ENCODE peak calls at places on chromosomes 6 and 20, in eight cellular contexts. Z is stomach, A is ovary, F is vagina, R is body of pancreas, H is HCT116, W is heart left ventricle, U is tibial nerve. X is an unnamed sample.

GRCh38 chr20:24502184-24502583 is 32.8 kb downstream of the SYNDIG1 start:
- DNase-seq in Z (no peak), A (no peak), F (peak), R (peak), H (no peak), W (no peak), U (no peak), X (no peak)

GRCh38 chr6:170086639-170087420 is 204.0 kb downstream of the DLL1 start:
- DNase-seq in Z (peak), A (no peak), F (no peak), R (peak), H (no peak), W (peak), U (no peak), X (no peak)

GRCh38 chr6:127833336-127833735 is 67.5 kb downstream of the THEMIS start:
- DNase-seq in Z (no peak), A (no peak), F (no peak), R (no peak), H (no peak), W (no peak), U (no peak), X (no peak)

GRCh38 chr20:8291200-8291599 is 159.1 kb downstream of the PLCB1 start:
- DNase-seq in Z (no peak), A (no peak), F (no peak), R (no peak), H (no peak), W (no peak), U (no peak), X (no peak)

GRCh38 chr20:50680106-50680960 is 11.0 kb downstream of the RIPOR3 start:
- DNase-seq in Z (peak), A (peak), F (no peak), R (peak), H (no peak), W (no peak), U (peak), X (peak)

GRCh38 chr20:37395411-37395800 is 49.5 kb downstream of the SRC start:
- DNase-seq in Z (no peak), A (no peak), F (no peak), R (no peak), H (no peak), W (no peak), U (no peak), X (peak)

GRCh38 chr20:62658593-62659159 is 16.4 kb downstream of the SLCO4A1 start:
- DNase-seq in Z (no peak), A (peak), F (no peak), R (no peak), H (no peak), W (no peak), U (no peak), X (no peak)

GRCh38 chr20:48794360-48794759 is 33.4 kb downstream of the PREX1 start:
- DNase-seq in Z (no peak), A (no peak), F (no peak), R (no peak), H (no peak), W (no peak), U (no peak), X (no peak)

GRCh38 chr6:84801250-84801649 is 36.9 kb upstream of the TBX18 start:
- DNase-seq in Z (no peak), A (no peak), F (no peak), R (no peak), H (no peak), W (no peak), U (no peak), X (no peak)

GRCh38 chr6:169249057-169249456 is 4.6 kb downstream of the THBS2 start:
- DNase-seq in Z (peak), A (no peak), F (no peak), R (no peak), H (no peak), W (peak), U (no peak), X (no peak)

GRCh38 chr6:170102038-170102437 is 188.8 kb downstream of the DLL1 start:
- DNase-seq in Z (peak), A (no peak), F (peak), R (peak), H (no peak), W (peak), U (no peak), X (peak)

GRCh38 chr6:3383525-3383924 is 73.3 kb downstream of the SLC22A23 start:
- DNase-seq in Z (peak), A (no peak), F (no peak), R (peak), H (peak), W (no peak), U (no peak), X (no peak)

GRCh38 chr6:11225990-11226389 is 6.5 kb downstream of the NEDD9 start:
- DNase-seq in Z (no peak), A (no peak), F (no peak), R (no peak), H (no peak), W (no peak), U (no peak), X (no peak)

GRCh38 chr6:11223296-11223695 is 9.2 kb downstream of the NEDD9 start:
- DNase-seq in Z (no peak), A (no peak), F (no peak), R (no peak), H (no peak), W (no peak), U (no peak), X (no peak)

GRCh38 chr6:11224966-11225463 is 7.5 kb downstream of the NEDD9 start:
- DNase-seq in Z (no peak), A (no peak), F (no peak), R (no peak), H (no peak), W (no peak), U (no peak), X (no peak)

GRCh38 chr6:11222385-11223277 is 9.8 kb downstream of the NEDD9 start:
- DNase-seq in Z (no peak), A (no peak), F (no peak), R (no peak), H (no peak), W (no peak), U (no peak), X (no peak)

DNA sequence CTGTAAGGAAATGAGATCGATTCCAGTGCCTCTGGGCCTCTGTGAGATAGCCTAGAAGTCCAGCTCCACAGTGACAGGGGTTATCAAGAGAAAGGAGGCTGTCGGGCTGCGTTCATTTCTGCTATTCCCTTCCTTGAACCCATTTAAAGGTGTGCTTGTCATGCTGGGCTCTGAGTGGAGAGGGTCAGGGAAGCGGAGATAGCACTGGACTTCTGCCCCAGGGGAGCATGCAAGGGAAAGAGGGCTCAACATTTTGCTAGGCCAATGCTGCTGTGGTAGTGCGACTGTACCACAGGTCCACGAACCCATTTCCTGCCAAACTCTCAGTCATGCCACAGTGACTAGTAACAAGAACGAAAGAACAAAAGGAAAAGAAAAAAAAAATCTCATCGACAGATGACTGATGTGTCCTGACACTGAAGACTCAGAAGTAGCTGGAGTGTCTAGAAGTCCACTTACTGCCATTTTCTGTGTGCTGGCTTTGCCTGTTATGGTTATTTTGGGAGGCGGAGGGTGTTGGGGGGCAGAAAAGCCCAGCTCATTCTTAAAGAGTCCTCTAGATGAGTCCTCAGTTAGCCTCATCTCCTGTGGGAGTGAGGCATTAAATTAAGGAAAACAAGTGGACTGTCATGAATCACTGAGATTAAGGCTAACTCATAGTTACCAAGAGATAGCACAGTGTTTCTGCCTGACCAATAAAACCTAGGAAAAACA is 8.1 kb downstream of the NEDD9 start:
- DNase-seq in Z (no peak), A (no peak), F (no peak), R (no peak), H (no peak), W (no peak), U (no peak), X (no peak)
- TF ChIP-seq POLR2A in Z (no peak), A (no peak), F (no peak), R (no peak), H (no peak), W (no peak), U (no peak), X (no peak)

DNA sequence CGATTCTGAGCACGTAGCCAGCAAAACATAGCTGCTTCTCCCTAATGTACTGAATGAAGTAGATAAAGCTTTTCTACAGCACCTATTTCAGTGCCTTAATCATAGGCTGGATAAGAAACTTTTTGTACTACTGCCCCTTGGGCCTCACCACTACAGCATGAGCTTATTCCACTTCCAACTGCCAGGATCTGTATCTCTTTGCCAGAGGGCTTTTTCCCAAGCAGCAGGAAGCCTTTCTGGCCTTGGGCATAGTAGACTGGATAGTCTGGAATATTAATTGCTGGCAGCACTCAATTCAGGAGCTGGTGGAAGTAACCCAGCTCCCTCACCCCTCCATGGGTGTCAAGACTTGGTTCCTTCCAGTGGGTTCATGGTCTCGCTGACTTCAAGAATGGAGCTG is 43.6 kb downstream of the ANKEF1 start:
- DNase-seq in Z (peak), A (no peak), F (no peak), R (peak), H (no peak), W (no peak), U (no peak), X (no peak)
- H3K27ac ChIP-seq in Z (peak), A (no peak), F (peak), R (peak), H (no peak), W (peak), U (peak), X (no peak)

GRCh38 chr6:130010387-130010786 is 8.0 kb upstream of the L3MBTL3 start:
- DNase-seq in Z (no peak), A (no peak), F (no peak), R (no peak), H (no peak), W (no peak), U (no peak), X (no peak)

GRCh38 chr6:130009148-130009547 is 9.2 kb upstream of the L3MBTL3 start:
- DNase-seq in Z (no peak), A (no peak), F (no peak), R (no peak), H (no peak), W (no peak), U (no peak), X (no peak)

GRCh38 chr6:130012728-130013127 is 5.7 kb upstream of the L3MBTL3 start:
- DNase-seq in Z (no peak), A (no peak), F (no peak), R (no peak), H (no peak), W (no peak), U (no peak), X (no peak)

DNA sequence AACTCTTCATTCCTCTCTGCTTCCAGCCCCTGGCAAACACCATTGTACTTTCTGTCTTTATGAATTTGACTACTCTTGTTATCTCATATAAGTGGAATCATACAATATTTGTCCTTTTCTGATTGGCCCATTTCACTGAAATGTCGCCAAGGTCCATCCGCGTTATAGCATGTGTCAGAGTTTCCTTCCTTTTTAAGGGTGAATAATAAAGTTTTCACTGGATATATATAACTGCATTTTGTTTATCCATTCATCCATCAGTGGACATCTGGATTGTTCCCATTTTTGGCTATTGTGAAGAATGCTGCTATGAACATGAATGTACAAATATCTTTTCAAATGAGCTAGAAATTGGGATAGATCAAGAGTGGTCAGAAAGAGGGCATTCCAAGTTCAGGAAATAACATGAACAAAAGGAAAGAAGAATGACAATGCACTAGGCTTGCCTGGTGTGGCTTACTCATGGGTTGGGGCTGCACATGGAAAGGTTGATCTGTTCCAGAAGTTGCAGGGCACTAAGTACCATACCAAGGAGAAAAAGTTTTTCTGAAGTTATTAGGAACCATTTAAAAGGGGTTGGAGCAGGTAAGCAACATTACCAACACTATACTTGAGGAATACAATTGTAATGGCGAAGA is 10.0 kb upstream of the L3MBTL3 start:
- DNase-seq in Z (no peak), A (no peak), F (no peak), R (no peak), H (no peak), W (no peak), U (no peak), X (no peak)
- TF ChIP-seq POLR2A in Z (no peak), A (no peak), F (no peak), R (no peak), H (no peak), W (no peak), U (no peak), X (no peak)

GRCh38 chr6:15305909-15306308 is 60.0 kb downstream of the JARID2 start:
- DNase-seq in Z (no peak), A (no peak), F (no peak), R (no peak), H (no peak), W (no peak), U (no peak), X (no peak)

GRCh38 chr6:15309611-15310283 is 63.9 kb downstream of the JARID2 start:
- DNase-seq in Z (no peak), A (no peak), F (no peak), R (no peak), H (no peak), W (no peak), U (no peak), X (no peak)

GRCh38 chr6:15305496-15305895 is 59.6 kb downstream of the JARID2 start:
- DNase-seq in Z (no peak), A (no peak), F (no peak), R (no peak), H (no peak), W (no peak), U (no peak), X (no peak)

GRCh38 chr6:15310680-15311079 is 64.8 kb downstream of the JARID2 start:
- DNase-seq in Z (no peak), A (no peak), F (no peak), R (no peak), H (no peak), W (no peak), U (no peak), X (no peak)

DNA sequence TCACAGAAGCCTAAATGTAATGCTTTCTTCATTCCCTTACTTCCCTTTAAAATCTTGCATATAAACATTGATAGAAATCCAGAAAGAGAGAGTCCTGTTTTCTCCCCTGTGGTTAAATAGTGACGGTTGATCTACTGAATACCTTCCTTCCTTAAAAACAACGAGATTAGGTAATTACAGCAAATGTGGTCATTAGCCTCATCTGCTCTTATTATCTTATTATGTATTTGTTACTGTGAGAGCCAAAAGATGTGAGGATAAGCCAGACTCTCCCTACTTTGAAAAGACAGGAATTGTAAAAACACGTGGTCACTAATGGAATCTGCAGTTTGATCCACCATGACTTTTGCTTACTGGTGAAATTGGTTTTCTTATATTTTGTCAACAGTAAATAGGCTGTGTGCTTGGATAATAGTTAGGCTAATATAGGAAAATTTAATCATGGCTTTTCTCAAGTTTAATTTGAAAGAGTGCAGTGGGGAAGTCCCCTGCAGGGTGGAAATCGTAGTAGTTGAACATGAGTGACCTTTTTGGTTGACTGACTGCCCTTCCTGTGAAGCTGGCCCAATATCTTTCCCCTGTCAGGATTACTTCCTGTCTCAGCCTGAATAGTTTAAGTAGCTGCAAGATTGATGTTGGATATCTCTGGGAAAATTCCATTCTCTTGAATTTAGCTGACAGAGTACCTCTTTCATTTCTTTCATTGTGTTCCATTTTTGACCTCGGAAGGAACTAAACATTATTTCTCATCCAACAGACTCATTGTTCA is 62.8 kb downstream of the JARID2 start:
- DNase-seq in Z (no peak), A (no peak), F (no peak), R (no peak), H (no peak), W (no peak), U (no peak), X (no peak)
- H3K27ac ChIP-seq in Z (no peak), A (no peak), F (no peak), R (no peak), H (no peak), W (no peak), U (peak), X (no peak)

DNA sequence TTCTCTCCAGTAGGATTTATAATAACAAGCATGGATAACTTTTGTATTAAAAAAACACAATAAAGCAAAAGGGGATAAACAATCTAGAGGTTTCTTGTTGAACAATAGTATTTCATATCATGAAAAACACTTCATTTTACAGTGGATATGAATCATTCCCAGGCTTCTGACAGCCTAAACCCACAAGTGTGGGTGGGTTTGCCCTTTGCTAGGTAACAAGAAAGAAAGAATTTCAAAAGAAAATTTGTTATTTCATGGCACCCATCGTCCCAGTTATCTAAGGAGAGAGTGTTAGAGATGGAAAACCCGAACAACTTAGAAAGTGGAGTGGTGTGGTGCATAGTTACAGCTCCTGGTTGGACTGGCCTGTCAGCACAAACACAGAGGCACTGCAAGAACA is 76.1 kb upstream of the GPR6 start:
- DNase-seq in Z (no peak), A (no peak), F (no peak), R (no peak), H (no peak), W (no peak), U (no peak), X (no peak)
- TF ChIP-seq POLR2A in Z (no peak), A (no peak), F (no peak), R (no peak), H (no peak), W (no peak), U (no peak), X (no peak)

DNA sequence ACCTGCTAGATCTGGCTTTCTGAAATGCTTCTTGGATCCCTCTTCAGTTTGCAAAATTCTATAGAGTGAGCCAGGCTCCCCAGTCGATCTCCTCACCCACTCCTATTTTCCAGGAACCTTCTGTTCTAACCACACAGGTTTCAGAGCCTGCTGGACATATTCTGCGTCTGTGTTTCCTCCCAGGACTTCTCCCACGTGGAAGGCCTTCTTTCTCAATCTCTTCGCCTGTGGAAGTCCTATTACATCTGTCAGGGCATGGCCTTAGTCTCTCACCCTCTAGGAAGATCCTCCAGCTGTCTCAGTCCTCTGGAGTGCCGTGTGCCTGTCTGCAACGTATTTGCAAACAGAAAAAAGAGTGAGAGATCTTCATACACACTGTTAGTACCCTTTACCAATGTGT is 1.7 kb upstream of the NPEPL1 start:
- DNase-seq in Z (peak), A (no peak), F (peak), R (no peak), H (no peak), W (no peak), U (no peak), X (no peak)
- H3K27ac ChIP-seq in Z (peak), A (no peak), F (peak), R (peak), H (no peak), W (peak), U (peak), X (no peak)

DNA sequence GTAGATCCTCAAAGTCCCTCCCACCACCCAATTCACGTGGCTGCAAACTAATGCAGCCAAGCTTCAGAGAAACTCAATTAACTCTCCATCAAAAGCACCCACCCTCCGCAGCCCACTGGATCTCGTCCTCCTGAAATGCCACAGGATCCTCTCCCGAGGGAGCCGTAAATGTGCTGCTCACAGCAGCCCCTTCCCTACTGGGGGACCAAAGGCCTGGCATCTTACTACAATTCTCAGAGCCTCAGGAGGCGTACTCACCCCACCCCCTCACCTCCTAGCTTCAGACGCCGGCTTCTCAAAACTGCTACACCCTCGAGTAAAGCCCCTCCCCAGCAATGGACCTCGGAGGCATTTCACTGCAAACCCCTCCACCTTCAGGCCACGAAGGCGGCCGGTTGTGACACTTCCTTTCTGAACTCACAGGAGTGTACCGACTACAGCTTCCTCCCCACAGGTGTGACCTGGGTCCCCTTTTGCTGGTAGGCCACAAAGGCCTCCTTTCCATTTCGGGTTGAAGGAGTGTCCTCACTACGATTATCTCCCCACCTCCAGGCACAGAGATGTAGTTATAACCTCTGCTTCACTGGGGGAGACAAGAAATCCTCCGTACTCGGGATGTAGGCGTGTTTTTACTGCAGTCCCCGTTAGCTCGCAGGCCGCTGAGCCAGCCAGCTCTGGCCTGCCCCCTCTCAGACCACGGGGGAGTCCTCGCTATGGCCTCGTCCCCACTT is 722 bp downstream of the CPNE1 start:
- DNase-seq in Z (peak), A (peak), F (no peak), R (peak), H (peak), W (peak), U (no peak), X (peak)
- TF ChIP-seq POLR2A in Z (no peak), A (no peak), F (no peak), R (no peak), H (no peak), W (no peak), U (peak), X (no peak)

GRCh38 chr6:51514396-51515051 is 572.9 kb downstream of the PKHD1 start:
- DNase-seq in Z (no peak), A (no peak), F (no peak), R (no peak), H (no peak), W (no peak), U (no peak), X (no peak)
- H3K27ac ChIP-seq in Z (no peak), A (no peak), F (no peak), R (peak), H (no peak), W (no peak), U (no peak), X (no peak)